ENCODE peak calls at places on chromosomes 16 and 17, in six cellular contexts. U is AG09319; O is heart right ventricle; P is CD4-positive, alpha-beta T cell; R is H9; Y is psoas muscle. K is an unnamed sample.

GRCh38 chr17:44210342-44211192 is 8.9 kb downstream of the UBTF start:
- DNase-seq in U (no peak), O (peak), P (peak), R (peak), Y (peak), K (peak)

GRCh38 chr17:42098747-42099399 is 600 bp upstream of the ZNF385C start:
- DNase-seq in U (no peak), O (no peak), P (no peak), R (no peak), Y (no peak), K (no peak)

GRCh38 chr16:88597856-88598491 is 27.8 kb downstream of the ZC3H18 start:
- DNase-seq in U (no peak), O (no peak), P (no peak), R (no peak), Y (no peak), K (no peak)

GRCh38 chr17:12395733-12396354 is 269.8 kb upstream of the MYOCD start:
- DNase-seq in U (no peak), O (no peak), P (no peak), R (peak), Y (no peak), K (no peak)

GRCh38 chr17:76341301-76341700 is 12.4 kb downstream of the PRPSAP1 start:
- DNase-seq in U (no peak), O (no peak), P (no peak), R (no peak), Y (no peak), K (no peak)

GRCh38 chr17:77602062-77602746 is 356.3 kb upstream of the TNRC6C start:
- DNase-seq in U (no peak), O (peak), P (no peak), R (peak), Y (peak), K (no peak)

GRCh38 chr17:62876664-62877411 is 68.7 kb upstream of the MARCHF10 start:
- DNase-seq in U (no peak), O (no peak), P (no peak), R (no peak), Y (no peak), K (no peak)

GRCh38 chr17:43199633-43200032 is 12.0 kb upstream of the TMEM106A start:
- DNase-seq in U (no peak), O (no peak), P (no peak), R (no peak), Y (no peak), K (no peak)

GRCh38 chr16:27363797-27364196 is 38.2 kb upstream of the IL21R start:
- DNase-seq in U (no peak), O (no peak), P (no peak), R (no peak), Y (no peak), K (peak)

GRCh38 chr16:54015147-54015546 is 271.4 kb downstream of the IRX3 start:
- DNase-seq in U (no peak), O (no peak), P (no peak), R (no peak), Y (no peak), K (no peak)

GRCh38 chr16:70705056-70705455 is 19.2 kb upstream of the MTSS2 start:
- DNase-seq in U (no peak), O (no peak), P (no peak), R (no peak), Y (no peak), K (no peak)

GRCh38 chr16:7369181-7369580 is 36.5 kb downstream of the RBFOX1 start:
- DNase-seq in U (no peak), O (no peak), P (no peak), R (no peak), Y (no peak), K (no peak)

GRCh38 chr16:66598111-66598510 is 6.4 kb upstream of the CMTM3 start:
- DNase-seq in U (no peak), O (no peak), P (no peak), R (no peak), Y (no peak), K (no peak)

GRCh38 chr17:2157081-2157480 is 102.2 kb downstream of the HIC1 start:
- DNase-seq in U (no peak), O (no peak), P (no peak), R (no peak), Y (peak), K (no peak)

GRCh38 chr17:53628011-53628410 is 194.7 kb upstream of the KIF2B start:
- DNase-seq in U (no peak), O (no peak), P (no peak), R (no peak), Y (no peak), K (no peak)

GRCh38 chr16:53664724-53665345 is 38.8 kb downstream of the RPGRIP1L start:
- DNase-seq in U (peak), O (no peak), P (no peak), R (no peak), Y (no peak), K (no peak)

GRCh38 chr17:32187276-32187675 is 45.0 kb downstream of the RHOT1 start:
- DNase-seq in U (no peak), O (no peak), P (no peak), R (no peak), Y (no peak), K (no peak)

GRCh38 chr17:40168262-40168832 is 8.9 kb upstream of the RAPGEFL1 start:
- DNase-seq in U (peak), O (no peak), P (peak), R (peak), Y (no peak), K (no peak)

GRCh38 chr17:1222321-1222720 is 42.5 kb upstream of the ABR start:
- DNase-seq in U (no peak), O (no peak), P (no peak), R (no peak), Y (no peak), K (no peak)

GRCh38 chr17:38873646-38874380 is 4.0 kb downstream of the LASP1 start:
- DNase-seq in U (no peak), O (no peak), P (no peak), R (peak), Y (no peak), K (peak)

GRCh38 chr17:63843387-63844292 is 1.2 kb upstream of the SMARCD2 start:
- DNase-seq in U (no peak), O (peak), P (peak), R (no peak), Y (peak), K (no peak)

GRCh38 chr16:51305337-51305736 is 154.3 kb upstream of the SALL1 start:
- DNase-seq in U (no peak), O (no peak), P (no peak), R (no peak), Y (no peak), K (no peak)

GRCh38 chr17:77503916-77504651 is 363.3 kb downstream of the SEC14L1 start:
- DNase-seq in U (no peak), O (no peak), P (no peak), R (peak), Y (no peak), K (peak)

GRCh38 chr16:6160303-6160702 is 1062.7 kb upstream of the EEF2KMT start:
- DNase-seq in U (no peak), O (no peak), P (no peak), R (no peak), Y (no peak), K (no peak)

GRCh38 chr16:6160871-6161270 is 1063.3 kb upstream of the EEF2KMT start:
- DNase-seq in U (no peak), O (no peak), P (no peak), R (no peak), Y (no peak), K (no peak)

GRCh38 chr16:6170022-6170421 is 1072.4 kb upstream of the EEF2KMT start:
- DNase-seq in U (no peak), O (no peak), P (no peak), R (no peak), Y (no peak), K (no peak)

GRCh38 chr16:6165330-6165984 is 1067.9 kb upstream of the EEF2KMT start:
- DNase-seq in U (no peak), O (no peak), P (no peak), R (no peak), Y (no peak), K (no peak)
- TF ChIP-seq CTCF in U (no peak), O (no peak), P (no peak), R (peak), Y (no peak), K (no peak)

GRCh38 chr16:68013440-68013839 is 2.3 kb downstream of the DPEP2NB start:
- DNase-seq in U (no peak), O (no peak), P (no peak), R (no peak), Y (no peak), K (no peak)
- TF ChIP-seq CTCF in U (no peak), O (no peak), P (no peak), R (no peak), Y (no peak), K (no peak)

DNA sequence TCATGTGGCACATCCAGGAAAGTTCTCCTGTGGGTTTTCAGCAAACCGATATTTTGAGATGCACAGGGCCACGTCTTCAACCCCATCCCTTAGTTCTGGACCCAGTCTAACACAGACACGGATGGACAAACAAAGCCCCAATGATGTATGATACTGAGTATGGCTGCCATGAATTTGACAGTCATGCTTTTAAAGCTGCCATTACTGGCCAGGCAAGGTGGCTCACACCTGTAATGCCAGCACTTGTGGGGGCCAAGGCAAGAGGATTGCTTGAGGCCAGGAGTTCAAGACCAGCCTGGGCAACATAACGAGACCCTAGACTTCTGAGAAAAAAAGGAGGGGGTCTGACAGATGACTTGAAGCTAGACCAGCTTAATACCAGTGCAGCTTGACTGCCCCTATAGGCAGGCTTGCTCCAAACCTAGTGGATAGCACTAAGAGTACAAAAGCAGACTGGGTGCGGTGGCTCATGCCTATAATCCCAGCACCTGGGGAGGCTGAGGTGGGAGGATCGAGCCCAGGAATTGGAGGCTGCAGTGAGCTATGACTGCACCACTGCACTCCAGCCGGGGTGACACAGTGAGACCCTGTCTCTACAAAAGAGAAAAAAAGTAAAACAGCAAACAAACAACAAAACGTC is 10.8 kb upstream of the ZNF629 start:
- DNase-seq in U (no peak), O (no peak), P (no peak), R (no peak), Y (no peak), K (no peak)
- TF ChIP-seq CTCF in U (no peak), O (no peak), P (no peak), R (peak), Y (no peak), K (no peak)

GRCh38 chr16:60907645-60908044 is 1128.6 kb downstream of the CDH8 start:
- DNase-seq in U (no peak), O (no peak), P (no peak), R (no peak), Y (no peak), K (no peak)
- TF ChIP-seq CTCF in U (no peak), O (no peak), P (no peak), R (peak), Y (no peak), K (no peak)

DNA sequence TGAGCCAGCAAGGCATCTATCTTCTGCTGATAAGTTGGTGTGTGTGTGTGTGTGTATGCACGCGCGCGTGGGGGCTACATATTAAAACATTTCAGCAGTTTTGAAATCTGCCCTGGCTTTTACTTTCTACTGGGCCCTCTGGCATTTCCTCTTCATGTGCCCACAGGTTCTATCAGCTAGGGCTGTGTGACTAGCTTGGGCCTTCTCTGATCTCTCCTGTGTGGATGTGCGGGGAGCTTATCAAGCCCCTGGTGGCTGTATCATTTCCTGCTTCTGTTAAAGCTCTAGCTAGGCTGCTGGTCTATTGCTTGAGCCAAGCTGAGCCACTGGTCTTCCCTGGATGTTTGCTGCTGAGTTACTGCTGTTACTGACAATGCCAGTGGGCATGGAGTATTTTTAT is 132.5 kb downstream of the AATF start:
- DNase-seq in U (no peak), O (no peak), P (no peak), R (no peak), Y (no peak), K (no peak)
- TF ChIP-seq CTCF in U (no peak), O (no peak), P (no peak), R (peak), Y (no peak), K (no peak)

DNA sequence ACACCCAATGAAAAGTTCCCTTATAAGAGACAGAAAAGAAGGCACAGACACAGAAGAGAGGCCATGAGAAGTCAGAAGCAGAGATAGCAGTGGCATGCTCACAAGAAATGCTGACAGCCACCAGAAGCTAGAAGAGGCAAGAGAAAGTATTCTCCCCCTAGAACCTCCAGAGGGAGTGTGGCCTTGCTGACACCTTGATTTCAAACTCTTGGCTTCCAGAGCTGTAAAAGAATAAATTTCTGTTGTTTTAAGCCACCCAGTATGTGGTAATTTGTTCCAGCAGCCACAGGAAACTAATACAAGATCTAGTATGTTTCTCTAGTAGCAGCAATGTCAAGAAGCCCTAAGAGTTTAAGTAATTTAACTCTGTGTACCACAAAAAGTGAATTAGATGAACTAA is 87.2 kb upstream of the NOG start:
- DNase-seq in U (no peak), O (no peak), P (no peak), R (no peak), Y (no peak), K (no peak)
- TF ChIP-seq CTCF in U (no peak), O (no peak), P (no peak), R (no peak), Y (no peak), K (no peak)

DNA sequence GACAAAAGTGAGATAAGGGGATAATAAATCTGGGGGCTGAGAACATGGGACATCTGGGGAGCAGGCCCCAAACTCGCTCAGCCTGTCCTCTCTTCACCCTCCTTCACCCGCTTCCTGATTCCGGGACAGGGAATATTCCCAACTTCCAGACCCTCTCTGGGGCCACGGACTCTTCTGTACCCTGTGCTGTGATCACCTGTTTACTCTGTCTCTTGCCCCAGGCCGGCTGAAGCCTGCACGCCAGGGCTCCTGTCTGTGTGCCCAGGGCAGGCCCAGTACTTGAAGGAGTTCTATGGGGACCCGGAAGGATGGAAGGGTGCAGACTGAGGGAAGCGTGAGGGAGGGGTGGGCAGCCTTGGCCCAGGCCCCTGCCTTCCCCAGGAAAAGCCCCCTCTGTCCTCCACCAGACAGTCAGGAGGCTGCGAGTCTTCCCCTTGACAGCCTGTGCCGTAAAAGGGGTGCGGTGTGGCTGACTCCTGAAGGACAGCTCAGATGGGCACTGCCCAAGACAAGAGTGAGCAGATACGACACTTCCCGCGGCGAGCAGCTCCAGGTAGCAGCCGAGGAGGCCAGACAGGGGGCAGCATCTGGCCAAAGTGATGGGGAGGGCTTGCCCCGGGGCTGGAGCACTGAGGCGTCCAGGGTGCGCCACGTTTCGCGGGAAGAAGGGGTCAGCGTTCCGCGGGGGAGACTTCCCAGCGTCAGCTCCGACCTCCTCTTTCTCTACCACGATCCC is 1.0 kb upstream of the CCNF start:
- DNase-seq in U (no peak), O (peak), P (no peak), R (peak), Y (no peak), K (peak)
- TF ChIP-seq CTCF in U (peak), O (no peak), P (no peak), R (peak), Y (no peak), K (peak)